ENCODE peak calls at places on chromosomes 6 and 20, in ten cellular contexts. N is stimulated activated CD8-positive, alpha-beta memory T cell treated with anti-CD3 and anti-CD28 coated beads, Interleukin-4, amount 100 ng/mL, for 48 hours; C is amygdala; D is T follicular helper cell; K is brain microvascular endothelial cell; J is heart right ventricle; T is choroid plexus epithelial cell; Z is Right ventricle myocardium inferior; O is astrocyte of the cerebellum; Y is non-pigmented ciliary epithelial cell. Q is an unnamed sample.

GRCh38 chr6:151807513-151808330 is at the start of gene ESR1:
- DNase-seq in J (no peak), N (peak), D (no peak), T (peak), Y (no peak), O (no peak), Z (peak), C (no peak), K (peak), Q (no peak)

GRCh38 chr6:113825776-113826175 is 31.4 kb upstream of the MARCKS start:
- DNase-seq in N (no peak), O (peak), Y (no peak), J (peak), Z (peak), D (no peak), T (peak), K (peak), C (peak), Q (no peak)

GRCh38 chr20:47656313-47656712 is 129.0 kb downstream of the SULF2 start:
- DNase-seq in D (no peak), Z (no peak), T (no peak), N (no peak), J (no peak), Y (no peak), C (no peak), O (no peak), K (no peak), Q (no peak)

GRCh38 chr6:14141531-14141930 is 24.0 kb downstream of the CD83 start:
- DNase-seq in O (no peak), D (no peak), J (no peak), Y (no peak), T (no peak), N (no peak), C (no peak), K (no peak), Z (no peak), Q (no peak)

GRCh38 chr20:24617757-24618450 is 148.5 kb downstream of the SYNDIG1 start:
- DNase-seq in N (no peak), C (no peak), D (no peak), O (no peak), J (no peak), K (no peak), T (no peak), Y (no peak), Z (no peak), Q (no peak)

GRCh38 chr6:2919401-2919800 is 16.3 kb upstream of the SERPINB9 start:
- DNase-seq in K (no peak), C (no peak), J (no peak), T (no peak), N (peak), O (no peak), Z (no peak), Y (no peak), D (no peak), Q (no peak)

GRCh38 chr6:170295519-170296422 is 4.9 kb upstream of the DLL1 start:
- DNase-seq in K (no peak), N (no peak), Y (no peak), C (no peak), T (no peak), Z (no peak), O (no peak), J (no peak), D (no peak), Q (no peak)

GRCh38 chr6:89122625-89123024 is 4.8 kb upstream of the SRSF12 start:
- DNase-seq in Z (no peak), T (peak), O (peak), N (no peak), Y (no peak), C (no peak), K (no peak), J (no peak), D (no peak), Q (no peak)

GRCh38 chr20:32925481-32926196 is 66.9 kb downstream of the EFCAB8 start:
- DNase-seq in Z (no peak), T (no peak), N (no peak), C (no peak), D (no peak), K (no peak), Y (no peak), J (no peak), O (no peak), Q (no peak)

GRCh38 chr20:31723282-31724078 is 812 bp upstream of the BCL2L1 start:
- DNase-seq in N (peak), D (peak), Z (peak), K (peak), Y (peak), O (peak), T (peak), J (peak), C (peak), Q (peak)